ENCODE peak calls at places on chromosomes 12 and 14, in seven cellular contexts. W, G, O, Q, R, D and F are unnamed samples.

GRCh38 chr12:109999983-110000505 is 814 bp downstream of the ANKRD13A start:
- DNase-seq in W (no peak), G (peak), O (no peak), Q (peak), R (peak), D (no peak), F (peak)

GRCh38 chr12:110846615-110847566 is at the start of gene CCDC63:
- DNase-seq in W (no peak), G (peak), O (peak), Q (peak), R (peak), D (peak), F (peak)

GRCh38 chr12:52573743-52574142 is at the start of gene KRT74:
- DNase-seq in W (no peak), G (no peak), O (no peak), Q (no peak), R (no peak), D (no peak), F (no peak)

GRCh38 chr14:75205586-75205985 is 29.2 kb upstream of the TMED10 start:
- DNase-seq in W (peak), G (no peak), O (no peak), Q (no peak), R (peak), D (no peak), F (no peak)

GRCh38 chr12:120534703-120535655 is 823 bp downstream of the RNF10 start:
- DNase-seq in W (peak), G (peak), O (peak), Q (peak), R (peak), D (peak), F (no peak)

GRCh38 chr14:64191756-64192155 is 102.4 kb downstream of the ESR2 start:
- DNase-seq in W (peak), G (peak), O (no peak), Q (no peak), R (peak), D (no peak), F (peak)

GRCh38 chr14:49193365-49194050 is 392.7 kb downstream of the RPS29 start:
- DNase-seq in W (no peak), G (no peak), O (no peak), Q (no peak), R (no peak), D (no peak), F (no peak)

GRCh38 chr14:86035882-86036281 is 505.9 kb downstream of the FLRT2 start:
- DNase-seq in W (no peak), G (peak), O (peak), Q (no peak), R (peak), D (peak), F (no peak)

GRCh38 chr12:32034045-32034444 is 72.6 kb upstream of the BICD1 start:
- DNase-seq in W (no peak), G (peak), O (no peak), Q (no peak), R (peak), D (no peak), F (no peak)

GRCh38 chr12:27517961-27518668 is 5.9 kb upstream of the PPFIBP1 start:
- DNase-seq in W (no peak), G (no peak), O (no peak), Q (no peak), R (no peak), D (no peak), F (no peak)

GRCh38 chr12:68324531-68324930 is 7.6 kb downstream of the MDM1 start:
- DNase-seq in W (no peak), G (no peak), O (no peak), Q (no peak), R (no peak), D (no peak), F (no peak)

GRCh38 chr12:31959051-31959700 is at the start of gene RESF1:
- DNase-seq in W (peak), G (peak), O (peak), Q (peak), R (peak), D (peak), F (peak)

GRCh38 chr14:92529895-92530294 is 16.3 kb downstream of the RIN3 start:
- DNase-seq in W (no peak), G (no peak), O (no peak), Q (no peak), R (no peak), D (no peak), F (no peak)

GRCh38 chr12:97425802-97426484 is 36.7 kb upstream of the RMST start:
- DNase-seq in W (no peak), G (peak), O (no peak), Q (no peak), R (no peak), D (no peak), F (no peak)

GRCh38 chr14:104109731-104110361 is 24.3 kb downstream of the ASPG start:
- DNase-seq in W (no peak), G (no peak), O (no peak), Q (no peak), R (no peak), D (no peak), F (no peak)

GRCh38 chr12:132153501-132154340 is 9.5 kb downstream of the NOC4L start:
- DNase-seq in W (peak), G (peak), O (peak), Q (peak), R (peak), D (peak), F (peak)

GRCh38 chr12:64609543-64610091 is 678 bp upstream of the RASSF3 start:
- DNase-seq in W (peak), G (peak), O (no peak), Q (peak), R (peak), D (no peak), F (peak)

GRCh38 chr14:45051180-45051579 is 32.7 kb upstream of the PRPF39 start:
- DNase-seq in W (no peak), G (no peak), O (no peak), Q (no peak), R (no peak), D (no peak), F (no peak)

GRCh38 chr12:92987846-92988621 is 58.9 kb upstream of the EEA1 start:
- DNase-seq in W (no peak), G (peak), O (peak), Q (no peak), R (no peak), D (peak), F (no peak)

GRCh38 chr12:67720383-67720856 is 71.9 kb downstream of the DYRK2 start:
- DNase-seq in W (peak), G (peak), O (no peak), Q (no peak), R (peak), D (no peak), F (no peak)

GRCh38 chr14:101721951-101722661 is 39.4 kb upstream of the PPP2R5C start:
- DNase-seq in W (no peak), G (peak), O (peak), Q (no peak), R (peak), D (no peak), F (no peak)
- H3K9ac ChIP-seq in W (no peak), G (no peak), O (no peak), Q (no peak), R (no peak), D (no peak), F (no peak)

GRCh38 chr12:50685641-50686040 is 78.3 kb upstream of the ATF1 start:
- DNase-seq in W (no peak), G (peak), O (no peak), Q (no peak), R (no peak), D (no peak), F (no peak)

GRCh38 chr12:50690923-50691322 is 73.0 kb upstream of the ATF1 start:
- DNase-seq in W (no peak), G (no peak), O (no peak), Q (no peak), R (no peak), D (no peak), F (no peak)

GRCh38 chr12:50686406-50686805 is 77.5 kb upstream of the ATF1 start:
- DNase-seq in W (no peak), G (no peak), O (no peak), Q (no peak), R (no peak), D (no peak), F (no peak)

GRCh38 chr12:50686976-50687375 is 76.9 kb upstream of the ATF1 start:
- DNase-seq in W (no peak), G (peak), O (no peak), Q (no peak), R (no peak), D (no peak), F (no peak)

GRCh38 chr12:50689437-50689836 is 74.5 kb upstream of the ATF1 start:
- DNase-seq in W (no peak), G (peak), O (no peak), Q (no peak), R (no peak), D (no peak), F (no peak)
- H4K8ac ChIP-seq in W (no peak), G (no peak), O (no peak), Q (no peak), R (no peak), D (no peak), F (no peak)

GRCh38 chr12:94183702-94184379 is 35.5 kb downstream of the PLXNC1 start:
- DNase-seq in W (no peak), G (no peak), O (no peak), Q (no peak), R (no peak), D (no peak), F (no peak)
- H3K27ac ChIP-seq in W (no peak), G (no peak), O (no peak), Q (no peak), R (no peak), D (no peak), F (no peak)

GRCh38 chr14:22524784-22525161 is 64.3 kb downstream of the DAD1 start:
- DNase-seq in W (peak), G (no peak), O (no peak), Q (no peak), R (no peak), D (no peak), F (no peak)

GRCh38 chr14:22523283-22523682 is 65.7 kb downstream of the DAD1 start:
- DNase-seq in W (no peak), G (no peak), O (no peak), Q (no peak), R (no peak), D (no peak), F (no peak)

GRCh38 chr14:22526744-22527143 is 62.3 kb downstream of the DAD1 start:
- DNase-seq in W (no peak), G (no peak), O (no peak), Q (no peak), R (no peak), D (no peak), F (no peak)

GRCh38 chr14:22526210-22526609 is 62.8 kb downstream of the DAD1 start:
- DNase-seq in W (no peak), G (no peak), O (no peak), Q (no peak), R (no peak), D (no peak), F (no peak)

DNA sequence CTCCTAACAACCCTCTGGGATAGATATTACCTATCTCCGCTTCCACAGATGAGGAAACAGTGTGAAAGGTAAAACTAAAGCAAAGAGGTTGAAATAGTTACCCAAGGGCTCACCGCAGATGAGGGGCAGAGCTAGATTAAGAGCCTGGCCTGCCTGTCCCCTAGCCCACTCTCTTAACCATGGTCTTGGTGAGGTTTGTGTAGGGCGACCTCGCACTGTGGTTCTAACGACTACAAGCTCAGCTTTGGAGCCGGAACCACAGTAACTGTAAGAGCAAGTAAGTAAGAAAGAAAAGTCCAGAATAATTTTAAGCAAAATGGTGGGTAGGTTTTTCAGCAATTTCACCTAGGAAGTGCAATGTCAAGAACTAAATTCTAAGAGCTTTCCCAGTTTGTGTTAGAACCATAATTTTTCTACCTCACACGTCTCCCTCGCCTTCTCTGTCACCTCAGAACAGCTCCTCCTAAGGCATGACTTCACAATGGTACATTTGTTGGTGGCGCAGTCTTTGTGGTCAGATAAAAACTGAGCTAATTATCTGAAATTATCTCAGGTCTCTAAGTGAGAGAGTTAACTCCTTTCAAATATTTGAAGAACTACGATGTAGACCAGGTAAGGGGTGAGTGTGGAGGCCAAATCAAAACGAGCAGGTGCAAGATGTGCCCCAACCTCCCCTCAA is 64.8 kb downstream of the DAD1 start:
- DNase-seq in W (no peak), G (no peak), O (no peak), Q (no peak), R (no peak), D (no peak), F (no peak)
- H3K9ac ChIP-seq in W (no peak), G (no peak), O (no peak), Q (no peak), R (no peak), D (no peak), F (no peak)